ENCODE peak calls at places on chromosomes 1 and 21, in ten cellular contexts. One of them, this sample, is unnamed.

GRCh38 chr1:221149111-221149510 is 269.9 kb downstream of the HLX start:
- DNase-seq in AG10803: peak; percentile 50
- DNase-seq in H1: no peak
- DNase-seq in pancreas: no peak
- DNase-seq in uterus: no peak
- DNase-seq in HCT116: no peak
- DNase-seq in heart right ventricle: no peak
- DNase-seq in dorsolateral prefrontal cortex: no peak
- DNase-seq in right lobe of liver: no peak
- DNase-seq in epithelial cell of esophagus: peak; percentile 31
- DNase-seq in this sample: peak; percentile 79

GRCh38 chr1:193104906-193105820 is at the start of gene GLRX2:
- DNase-seq in dorsolateral prefrontal cortex: peak; percentile 82
- DNase-seq in right lobe of liver: peak; percentile 94
- DNase-seq in heart right ventricle: peak; percentile 90
- DNase-seq in HCT116: peak; percentile 71
- DNase-seq in AG10803: peak; percentile 83
- DNase-seq in pancreas: peak; percentile 86
- DNase-seq in H1: peak; percentile 86
- DNase-seq in uterus: peak; percentile 86
- DNase-seq in epithelial cell of esophagus: peak; percentile 89
- DNase-seq in this sample: peak; percentile 85

GRCh38 chr1:85991261-85991660 is 165.3 kb downstream of the COL24A1 start:
- DNase-seq in uterus: no peak
- DNase-seq in pancreas: no peak
- DNase-seq in epithelial cell of esophagus: no peak
- DNase-seq in right lobe of liver: no peak
- DNase-seq in AG10803: no peak
- DNase-seq in HCT116: no peak
- DNase-seq in dorsolateral prefrontal cortex: no peak
- DNase-seq in H1: no peak
- DNase-seq in heart right ventricle: no peak
- DNase-seq in this sample: no peak

GRCh38 chr1:228849011-228849541 is 113.8 kb downstream of the RHOU start:
- DNase-seq in heart right ventricle: no peak
- DNase-seq in uterus: no peak
- DNase-seq in right lobe of liver: no peak
- DNase-seq in AG10803: no peak
- DNase-seq in dorsolateral prefrontal cortex: no peak
- DNase-seq in epithelial cell of esophagus: no peak
- DNase-seq in H1: peak; percentile 38
- DNase-seq in HCT116: no peak
- DNase-seq in pancreas: no peak
- DNase-seq in this sample: no peak

GRCh38 chr1:8169364-8170058 is 143.4 kb upstream of the ERRFI1 start:
- DNase-seq in uterus: peak; percentile 50
- DNase-seq in H1: no peak
- DNase-seq in pancreas: peak; percentile 52
- DNase-seq in dorsolateral prefrontal cortex: peak; percentile 31
- DNase-seq in heart right ventricle: no peak
- DNase-seq in HCT116: no peak
- DNase-seq in epithelial cell of esophagus: peak; percentile 88
- DNase-seq in right lobe of liver: no peak
- DNase-seq in AG10803: peak; percentile 92
- DNase-seq in this sample: peak; percentile 94

GRCh38 chr1:29802181-29803068 is 566.1 kb downstream of the PTPRU start:
- DNase-seq in AG10803: no peak
- DNase-seq in heart right ventricle: no peak
- DNase-seq in pancreas: no peak
- DNase-seq in right lobe of liver: no peak
- DNase-seq in epithelial cell of esophagus: no peak
- DNase-seq in uterus: peak; percentile 5
- DNase-seq in H1: peak; percentile 41
- DNase-seq in dorsolateral prefrontal cortex: no peak
- DNase-seq in HCT116: no peak
- DNase-seq in this sample: no peak

GRCh38 chr21:44999428-44999971 is 59.7 kb downstream of the SLX9 start:
- DNase-seq in pancreas: peak; percentile 8
- DNase-seq in heart right ventricle: peak; percentile 5
- DNase-seq in dorsolateral prefrontal cortex: no peak
- DNase-seq in right lobe of liver: peak; percentile 49
- DNase-seq in HCT116: no peak
- DNase-seq in AG10803: no peak
- DNase-seq in epithelial cell of esophagus: no peak
- DNase-seq in H1: no peak
- DNase-seq in uterus: no peak
- DNase-seq in this sample: no peak

GRCh38 chr1:185541861-185542260 is 192.3 kb upstream of the HMCN1 start:
- DNase-seq in HCT116: no peak
- DNase-seq in dorsolateral prefrontal cortex: no peak
- DNase-seq in right lobe of liver: no peak
- DNase-seq in AG10803: peak; percentile 89
- DNase-seq in heart right ventricle: no peak
- DNase-seq in pancreas: no peak
- DNase-seq in epithelial cell of esophagus: no peak
- DNase-seq in H1: no peak
- DNase-seq in uterus: no peak
- DNase-seq in this sample: peak; percentile 21

GRCh38 chr1:186089938-186090337 is 285.1 kb downstream of the TPR start:
- DNase-seq in epithelial cell of esophagus: peak; percentile 7
- DNase-seq in dorsolateral prefrontal cortex: no peak
- DNase-seq in AG10803: no peak
- DNase-seq in HCT116: no peak
- DNase-seq in H1: no peak
- DNase-seq in pancreas: no peak
- DNase-seq in uterus: no peak
- DNase-seq in right lobe of liver: no peak
- DNase-seq in heart right ventricle: no peak
- DNase-seq in this sample: no peak

GRCh38 chr1:69836961-69837636 is 269.4 kb downstream of the LRRC7 start:
- DNase-seq in H1: no peak
- DNase-seq in right lobe of liver: no peak
- DNase-seq in dorsolateral prefrontal cortex: no peak
- DNase-seq in uterus: no peak
- DNase-seq in heart right ventricle: no peak
- DNase-seq in epithelial cell of esophagus: no peak
- DNase-seq in pancreas: no peak
- DNase-seq in AG10803: peak; percentile 46
- DNase-seq in HCT116: no peak
- DNase-seq in this sample: no peak

GRCh38 chr1:38991638-38992449 is 768 bp downstream of the AKIRIN1 start:
- DNase-seq in heart right ventricle: peak; percentile 28
- DNase-seq in uterus: peak; percentile 47
- DNase-seq in dorsolateral prefrontal cortex: peak; percentile 36
- DNase-seq in pancreas: peak; percentile 45
- DNase-seq in AG10803: peak; percentile 25
- DNase-seq in epithelial cell of esophagus: peak; percentile 21
- DNase-seq in H1: no peak
- DNase-seq in HCT116: no peak
- DNase-seq in right lobe of liver: peak; percentile 67
- DNase-seq in this sample: no peak

GRCh38 chr1:38990401-38990745 is 703 bp upstream of the AKIRIN1 start:
- DNase-seq in epithelial cell of esophagus: peak; percentile 20
- DNase-seq in dorsolateral prefrontal cortex: no peak
- DNase-seq in AG10803: peak; percentile 37
- DNase-seq in heart right ventricle: no peak
- DNase-seq in H1: no peak
- DNase-seq in right lobe of liver: no peak
- DNase-seq in uterus: no peak
- DNase-seq in HCT116: no peak
- DNase-seq in pancreas: no peak
- DNase-seq in this sample: peak; percentile 32

GRCh38 chr1:38990746-38991637 is at the start of gene AKIRIN1:
- DNase-seq in heart right ventricle: peak; percentile 100
- DNase-seq in HCT116: peak; percentile 86
- DNase-seq in epithelial cell of esophagus: peak; percentile 96
- DNase-seq in dorsolateral prefrontal cortex: peak; percentile 98
- DNase-seq in pancreas: peak; percentile 100
- DNase-seq in right lobe of liver: peak; percentile 99
- DNase-seq in H1: peak; percentile 99
- DNase-seq in AG10803: peak; percentile 98
- DNase-seq in uterus: peak; percentile 99
- DNase-seq in this sample: peak; percentile 90

GRCh38 chr1:38992450-38993111 is 1.5 kb downstream of the AKIRIN1 start:
- DNase-seq in heart right ventricle: no peak
- DNase-seq in dorsolateral prefrontal cortex: no peak
- DNase-seq in pancreas: no peak
- DNase-seq in right lobe of liver: no peak
- DNase-seq in HCT116: no peak
- DNase-seq in AG10803: no peak
- DNase-seq in epithelial cell of esophagus: no peak
- DNase-seq in H1: no peak
- DNase-seq in uterus: no peak
- DNase-seq in this sample: no peak

DNA sequence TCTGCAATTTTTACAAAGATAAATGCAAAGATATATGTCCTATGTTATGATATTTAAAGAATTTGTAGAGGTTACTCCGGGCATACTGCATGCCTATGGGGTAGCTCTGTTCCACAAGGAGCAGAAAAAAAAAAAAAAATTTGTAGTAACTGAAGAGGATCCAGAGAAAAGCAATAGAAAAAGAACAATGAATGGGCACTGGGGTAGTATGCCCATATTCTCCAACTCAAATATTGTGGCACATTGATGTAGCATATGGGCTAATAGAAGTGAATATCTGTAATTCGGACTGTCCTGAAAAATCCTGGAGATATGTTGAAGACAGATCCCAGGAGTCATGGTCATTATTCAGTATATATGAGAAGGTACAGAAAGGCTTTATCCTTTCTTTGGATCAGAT is 1.1 kb upstream of the AKIRIN1 start:
- DNase-seq in pancreas: no peak
- DNase-seq in H1: no peak
- DNase-seq in dorsolateral prefrontal cortex: no peak
- DNase-seq in AG10803: no peak
- DNase-seq in uterus: no peak
- DNase-seq in heart right ventricle: no peak
- DNase-seq in epithelial cell of esophagus: no peak
- DNase-seq in HCT116: no peak
- DNase-seq in right lobe of liver: no peak
- DNase-seq in this sample: no peak
- H3K4me3 ChIP-seq in pancreas: no peak overlapping the region
- H3K4me3 ChIP-seq in H1: no peak overlapping the region
- H3K4me3 ChIP-seq in dorsolateral prefrontal cortex: no peak overlapping the region
- H3K4me3 ChIP-seq in AG10803: no peak overlapping the region
- H3K4me3 ChIP-seq in uterus: no peak overlapping the region
- H3K4me3 ChIP-seq in heart right ventricle: no peak overlapping the region
- H3K4me3 ChIP-seq in epithelial cell of esophagus: no peak overlapping the region
- H3K4me3 ChIP-seq in HCT116: no peak overlapping the region
- H3K4me3 ChIP-seq in right lobe of liver: no peak overlapping the region
- H3K4me3 ChIP-seq in this sample: no peak overlapping the region

GRCh38 chr1:11707621-11708276 is 16.2 kb downstream of the DRAXIN start:
- DNase-seq in right lobe of liver: peak; percentile 84
- DNase-seq in pancreas: peak; percentile 91
- DNase-seq in uterus: no peak
- DNase-seq in dorsolateral prefrontal cortex: no peak
- DNase-seq in HCT116: no peak
- DNase-seq in H1: no peak
- DNase-seq in heart right ventricle: peak; percentile 66
- DNase-seq in AG10803: no peak
- DNase-seq in epithelial cell of esophagus: no peak
- DNase-seq in this sample: no peak
- TF ChIP-seq CTCF in right lobe of liver: no peak
- TF ChIP-seq CTCF in pancreas: no peak
- TF ChIP-seq CTCF in uterus: no peak
- TF ChIP-seq CTCF in dorsolateral prefrontal cortex: no peak
- TF ChIP-seq CTCF in HCT116: no peak
- TF ChIP-seq CTCF in H1: no peak
- TF ChIP-seq CTCF in heart right ventricle: no peak
- TF ChIP-seq CTCF in AG10803: no peak
- TF ChIP-seq CTCF in epithelial cell of esophagus: no peak
- TF ChIP-seq CTCF in this sample: no peak

DNA sequence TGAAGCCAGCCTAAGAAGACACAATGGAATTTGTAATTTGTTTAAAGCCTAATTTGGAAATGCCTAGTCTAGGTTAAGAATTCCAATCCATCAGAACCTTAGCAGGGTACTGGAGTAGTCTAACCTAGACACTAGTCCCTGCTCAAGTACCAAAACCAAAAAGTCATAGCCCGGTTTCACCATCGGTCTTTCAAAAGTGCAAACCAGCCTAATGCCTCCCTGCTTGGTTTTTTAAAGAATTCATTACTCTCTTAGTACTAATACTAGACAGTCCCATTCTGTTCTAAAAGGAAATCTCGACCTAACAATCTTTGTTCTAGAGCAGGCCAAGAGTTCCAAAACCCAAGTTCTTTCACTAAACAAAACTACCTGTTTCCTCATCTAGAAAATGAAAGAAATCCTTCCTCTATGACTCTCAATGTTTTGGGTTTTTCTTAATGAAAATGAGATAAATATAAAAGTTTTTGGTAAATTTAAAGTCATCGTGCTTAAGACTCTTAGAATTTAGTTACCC is 2.6 kb downstream of the PUM1 start:
- DNase-seq in heart right ventricle: no peak
- DNase-seq in AG10803: no peak
- DNase-seq in epithelial cell of esophagus: no peak
- DNase-seq in pancreas: no peak
- DNase-seq in dorsolateral prefrontal cortex: no peak
- DNase-seq in HCT116: no peak
- DNase-seq in H1: no peak
- DNase-seq in uterus: no peak
- DNase-seq in right lobe of liver: no peak
- DNase-seq in this sample: no peak
- H3K4me3 ChIP-seq in heart right ventricle: peak overlapping the region; percentile 75
- H3K4me3 ChIP-seq in AG10803: peak overlapping the region; percentile 92
- H3K4me3 ChIP-seq in epithelial cell of esophagus: peak overlapping the region; percentile 99
- H3K4me3 ChIP-seq in pancreas: peak overlapping the region; percentile 63
- H3K4me3 ChIP-seq in dorsolateral prefrontal cortex: peak overlapping the region; percentile 80
- H3K4me3 ChIP-seq in HCT116: no peak overlapping the region
- H3K4me3 ChIP-seq in H1: peak overlapping the region; percentile 98
- H3K4me3 ChIP-seq in uterus: peak overlapping the region; percentile 72
- H3K4me3 ChIP-seq in right lobe of liver: peak overlapping the region; percentile 80
- H3K4me3 ChIP-seq in this sample: peak overlapping the region; percentile 99

DNA sequence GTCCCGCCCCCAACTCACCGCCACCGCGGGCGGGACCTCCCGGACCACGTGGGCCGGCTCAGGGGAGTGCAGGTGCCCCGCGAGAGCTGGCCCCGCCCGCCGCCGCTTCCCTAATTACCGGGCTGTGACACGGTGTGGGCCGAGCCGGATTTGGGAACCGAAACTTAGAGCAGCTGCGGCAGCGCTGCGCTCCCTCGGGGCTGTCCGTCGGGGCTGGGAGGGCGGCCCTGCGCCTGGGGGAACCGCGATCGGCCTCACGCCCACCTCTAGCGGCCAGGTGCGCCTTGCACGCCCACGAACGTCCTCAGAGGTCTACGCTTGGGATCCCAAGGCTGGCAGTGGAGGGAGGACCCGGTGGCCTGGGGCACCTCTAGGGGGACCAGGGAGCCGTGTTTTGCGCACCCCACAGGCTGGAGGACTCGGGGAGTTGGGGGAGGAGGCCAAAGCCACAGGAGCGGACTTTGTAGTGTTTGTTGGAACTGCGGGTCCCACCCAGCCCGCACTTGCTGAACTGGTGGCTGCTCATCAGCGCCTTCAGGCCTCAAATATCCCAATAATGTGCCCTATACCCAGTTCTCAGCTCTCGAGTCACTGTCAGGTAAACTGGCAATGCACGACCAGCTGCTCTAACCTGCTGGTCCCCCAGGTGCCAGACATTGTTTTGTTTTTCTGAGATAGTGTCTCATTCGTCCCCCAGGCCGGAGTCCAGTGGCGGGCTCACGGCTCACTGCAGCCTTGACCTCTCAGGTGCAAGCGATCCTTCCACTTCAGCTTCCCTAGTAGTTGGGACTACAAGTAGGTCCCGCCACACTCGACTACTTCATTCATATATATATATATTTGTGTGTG is 781 bp upstream of the NADK start:
- DNase-seq in H1: peak; percentile 92
- DNase-seq in dorsolateral prefrontal cortex: no peak
- DNase-seq in HCT116: peak; percentile 48
- DNase-seq in uterus: peak; percentile 48
- DNase-seq in heart right ventricle: peak; percentile 74
- DNase-seq in right lobe of liver: peak; percentile 94
- DNase-seq in pancreas: peak; percentile 85
- DNase-seq in AG10803: no peak
- DNase-seq in epithelial cell of esophagus: peak; percentile 84
- DNase-seq in this sample: no peak
- TF ChIP-seq CTCF in H1: no peak
- TF ChIP-seq CTCF in dorsolateral prefrontal cortex: no peak
- TF ChIP-seq CTCF in HCT116: peak; percentile 35
- TF ChIP-seq CTCF in uterus: no peak
- TF ChIP-seq CTCF in heart right ventricle: no peak
- TF ChIP-seq CTCF in right lobe of liver: peak; percentile 19
- TF ChIP-seq CTCF in pancreas: no peak
- TF ChIP-seq CTCF in AG10803: no peak
- TF ChIP-seq CTCF in epithelial cell of esophagus: no peak
- TF ChIP-seq CTCF in this sample: no peak

This sample was measured in fibroblast of mammary gland.